ENCODE peak calls at places on chromosomes 13 and 19, in four cellular contexts. D is K562, X is H1, C is GM12878. Y is an unnamed sample.

GRCh38 chr19:46618670-46619231 is 6.1 kb downstream of the PTGIR start:
- DNase-seq in D (no peak), X (no peak), C (peak), Y (peak)

GRCh38 chr13:77916481-77916880 is 2.1 kb downstream of the EDNRB start:
- DNase-seq in D (no peak), X (no peak), C (no peak), Y (no peak)

GRCh38 chr19:58047672-58048071 is 11.4 kb upstream of the ZNF135 start:
- DNase-seq in D (no peak), X (no peak), C (no peak), Y (no peak)

GRCh38 chr19:40503300-40503699 is 36.5 kb downstream of the SPTBN4 start:
- DNase-seq in D (peak), X (no peak), C (no peak), Y (no peak)

GRCh38 chr13:61664821-61665705 is 249.4 kb upstream of the PCDH20 start:
- DNase-seq in D (no peak), X (no peak), C (no peak), Y (no peak)

GRCh38 chr13:111584101-111584500 is 263.7 kb downstream of the TEX29 start:
- DNase-seq in D (peak), X (no peak), C (no peak), Y (no peak)

GRCh38 chr13:54078271-54078670 is 1049.7 kb downstream of the OLFM4 start:
- DNase-seq in D (no peak), X (no peak), C (no peak), Y (no peak)

GRCh38 chr19:57280913-57281425 is 684 bp downstream of the ZNF460 start:
- DNase-seq in D (no peak), X (no peak), C (no peak), Y (no peak)

GRCh38 chr19:3094638-3095374 is 644 bp downstream of the GNA11 start:
- DNase-seq in D (no peak), X (no peak), C (no peak), Y (peak)

GRCh38 chr19:11382898-11383705 is 1.0 kb downstream of the EPOR start:
- DNase-seq in D (peak), X (no peak), C (no peak), Y (no peak)

GRCh38 chr13:65932587-65933239 is 1297.4 kb downstream of the PCDH9 start:
- DNase-seq in D (no peak), X (no peak), C (no peak), Y (peak)

GRCh38 chr13:33577037-33577436 is 240.9 kb upstream of the RFC3 start:
- DNase-seq in D (no peak), X (no peak), C (no peak), Y (peak)

GRCh38 chr13:43232866-43233265 is 209.5 kb downstream of the DNAJC15 start:
- DNase-seq in D (no peak), X (no peak), C (no peak), Y (peak)

GRCh38 chr13:106786006-106786579 is 218.2 kb upstream of the ARGLU1 start:
- DNase-seq in D (no peak), X (no peak), C (no peak), Y (no peak)

GRCh38 chr19:47663911-47664771 is 49.1 kb upstream of the EHD2 start:
- DNase-seq in D (peak), X (no peak), C (no peak), Y (peak)

GRCh38 chr19:10120538-10121198 is 969 bp upstream of the EIF3G start:
- DNase-seq in D (no peak), X (no peak), C (no peak), Y (peak)

GRCh38 chr13:39379118-39379517 is 223.9 kb downstream of the LHFPL6 start:
- DNase-seq in D (no peak), X (no peak), C (peak), Y (no peak)

GRCh38 chr19:10876459-10877240 is 5.3 kb downstream of the CARM1 start:
- DNase-seq in D (no peak), X (no peak), C (peak), Y (no peak)

GRCh38 chr13:19713186-19713965 is 69.4 kb downstream of the PSPC1 start:
- DNase-seq in D (peak), X (no peak), C (peak), Y (peak)

GRCh38 chr19:46951236-46951986 is 68.2 kb upstream of the NPAS1 start:
- DNase-seq in D (no peak), X (no peak), C (no peak), Y (peak)

GRCh38 chr13:33743438-33744368 is 74.2 kb upstream of the RFC3 start:
- DNase-seq in D (no peak), X (no peak), C (peak), Y (no peak)

GRCh38 chr13:102369303-102369702 is 32.5 kb downstream of the FGF14 start:
- DNase-seq in D (no peak), X (no peak), C (no peak), Y (no peak)

GRCh38 chr13:109196896-109197295 is 567.5 kb downstream of the MYO16 start:
- DNase-seq in D (peak), X (no peak), C (no peak), Y (no peak)

GRCh38 chr13:92849381-92849780 is 377.2 kb upstream of the GPC6 start:
- DNase-seq in D (no peak), X (no peak), C (no peak), Y (no peak)
- H3K27ac ChIP-seq in D (no peak), X (no peak), C (no peak), Y (no peak)

GRCh38 chr13:97356592-97356991 is 77.4 kb upstream of the RAP2A start:
- DNase-seq in D (no peak), X (no peak), C (no peak), Y (no peak)

GRCh38 chr13:97354808-97355207 is 79.2 kb upstream of the RAP2A start:
- DNase-seq in D (no peak), X (no peak), C (no peak), Y (no peak)

GRCh38 chr13:97348569-97349100 is 85.3 kb upstream of the RAP2A start:
- DNase-seq in D (no peak), X (no peak), C (no peak), Y (no peak)

GRCh38 chr13:97352815-97353214 is 81.2 kb upstream of the RAP2A start:
- DNase-seq in D (no peak), X (no peak), C (no peak), Y (no peak)

DNA sequence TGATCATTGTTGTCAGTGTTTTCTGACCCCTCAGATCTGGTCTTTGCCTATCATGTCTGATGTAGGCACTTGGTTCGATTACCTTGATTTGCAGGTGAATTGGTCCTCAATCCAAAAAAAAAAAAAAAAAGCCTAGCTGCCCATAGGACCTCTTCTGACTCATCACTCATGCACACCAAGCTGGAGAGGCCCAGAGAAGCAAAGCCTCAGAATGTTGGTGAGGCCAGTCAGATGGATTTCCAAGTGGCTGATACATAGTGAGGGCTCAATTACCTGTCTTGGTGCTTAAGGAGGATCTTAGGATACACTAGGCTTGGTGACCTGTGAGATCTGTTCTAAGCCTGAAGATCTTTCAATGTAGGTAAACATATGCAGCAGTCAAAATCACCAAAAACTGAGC is 80.0 kb upstream of the RAP2A start:
- DNase-seq in D (no peak), X (no peak), C (no peak), Y (peak)
- TF ChIP-seq CHD1 in D (no peak), X (no peak), C (no peak), Y (no peak)

GRCh38 chr13:32253911-32254399 is 61.2 kb downstream of the ZAR1L start:
- DNase-seq in D (no peak), X (no peak), C (no peak), Y (no peak)
- H3K27ac ChIP-seq in D (no peak), X (no peak), C (no peak), Y (no peak)

DNA sequence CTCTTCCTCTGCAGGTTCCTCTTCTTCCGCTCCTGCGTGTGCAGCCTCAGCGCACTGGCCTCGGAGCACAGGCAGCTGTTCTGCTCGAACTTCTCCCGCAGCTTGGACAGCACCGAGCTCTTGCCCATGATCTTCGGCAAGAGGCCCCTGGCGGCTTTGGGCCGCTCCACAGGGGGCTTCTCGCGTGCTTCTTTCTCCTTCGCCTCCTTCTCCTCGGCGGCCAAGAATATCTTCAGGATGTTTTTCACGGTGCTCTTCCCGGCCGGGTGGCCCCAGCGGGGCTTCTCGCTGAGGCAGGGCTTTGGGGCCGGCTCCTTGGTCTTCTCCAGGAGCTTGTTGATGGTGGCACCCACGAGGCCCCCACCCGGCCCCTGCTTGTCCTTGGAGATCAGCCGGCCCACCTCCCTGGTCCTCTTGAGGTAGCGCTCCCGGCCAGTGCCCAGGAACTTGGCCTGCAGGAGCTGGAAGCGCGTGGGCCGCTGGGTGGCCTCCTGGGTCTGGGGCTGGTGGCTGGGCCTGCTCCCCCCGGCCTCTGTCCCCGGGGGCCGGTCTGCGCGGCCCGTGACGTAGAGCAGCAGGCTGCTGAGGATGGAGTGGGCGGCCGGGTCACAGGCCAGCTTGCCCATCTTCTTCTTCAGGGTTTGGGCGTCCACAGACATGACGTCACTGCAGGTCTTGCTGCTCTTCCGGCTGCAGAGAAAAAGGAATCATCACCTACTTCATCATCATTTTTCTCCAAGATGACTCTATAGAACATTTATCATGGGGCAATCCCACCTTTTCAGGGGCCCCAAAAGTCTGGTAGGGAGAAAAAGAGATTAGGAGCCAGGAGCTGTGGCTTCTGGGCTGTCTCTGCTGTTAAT is 43.8 kb upstream of the GRTP1 start:
- DNase-seq in D (no peak), X (no peak), C (no peak), Y (no peak)
- TF ChIP-seq CHD1 in D (no peak), X (no peak), C (no peak), Y (no peak)

DNA sequence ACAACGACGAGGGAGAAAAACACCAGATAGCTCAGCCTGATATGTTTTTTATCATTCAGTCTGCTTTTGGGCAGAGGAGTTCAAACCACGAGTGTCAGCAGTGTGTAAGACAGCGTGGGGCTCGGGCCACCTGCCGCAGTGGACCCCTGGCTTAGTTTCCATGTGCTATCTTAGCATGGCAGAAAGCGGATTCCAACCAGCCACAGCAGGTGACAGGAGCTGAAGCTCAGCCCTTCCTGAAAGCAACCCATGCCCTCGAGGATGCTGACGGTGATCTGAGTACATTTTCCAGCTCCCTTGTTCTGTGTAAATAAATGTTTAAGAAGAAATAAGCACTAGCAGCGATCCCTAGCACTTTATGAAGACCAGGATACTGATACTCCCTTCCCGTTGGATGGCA is 32.2 kb upstream of the MBNL2 start:
- DNase-seq in D (no peak), X (no peak), C (no peak), Y (no peak)
- H3K27ac ChIP-seq in D (no peak), X (no peak), C (no peak), Y (no peak)

DNA sequence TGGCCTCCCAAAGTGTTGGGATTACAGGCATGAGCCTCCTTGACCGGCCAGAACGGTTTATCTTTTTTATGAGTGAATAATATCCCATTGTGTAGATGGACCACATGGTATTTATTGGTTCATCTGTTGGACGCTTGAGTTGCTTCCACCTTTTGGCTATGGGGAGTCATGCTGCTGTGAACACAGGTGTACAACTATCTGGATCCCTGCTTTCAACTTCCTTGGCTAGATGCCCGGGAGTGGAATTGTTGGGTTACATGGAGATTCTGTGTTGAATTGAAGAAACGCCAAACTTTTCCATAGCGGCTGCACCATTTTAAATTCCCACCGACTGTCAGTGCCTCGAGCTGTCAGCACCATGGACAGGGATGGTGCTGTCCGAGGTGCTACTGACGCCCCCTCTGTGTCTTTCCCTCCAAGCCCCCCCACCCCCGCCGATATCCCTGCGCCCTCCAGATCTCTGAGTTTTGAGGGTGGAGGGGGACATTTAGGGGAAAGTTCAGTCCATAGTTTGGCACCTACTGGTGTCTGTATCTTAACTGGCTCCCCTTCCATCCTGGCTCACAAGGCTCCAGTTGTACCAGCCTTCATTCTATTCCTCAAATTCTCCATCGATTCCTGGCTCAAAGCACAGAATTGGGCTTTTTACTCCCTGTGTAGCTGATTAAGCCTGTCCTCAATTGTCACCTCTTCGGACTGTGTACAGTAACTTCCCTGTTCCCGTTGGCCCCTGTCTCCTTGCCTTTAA is 27.3 kb downstream of the PNPLA6 start:
- DNase-seq in D (peak), X (no peak), C (no peak), Y (no peak)
- TF ChIP-seq CHD1 in D (no peak), X (no peak), C (no peak), Y (no peak)

GRCh38 chr13:67120872-67121531 is 109.1 kb downstream of the PCDH9 start:
- DNase-seq in D (no peak), X (no peak), C (no peak), Y (peak)
- H3K27ac ChIP-seq in D (peak), X (no peak), C (no peak), Y (no peak)

DNA sequence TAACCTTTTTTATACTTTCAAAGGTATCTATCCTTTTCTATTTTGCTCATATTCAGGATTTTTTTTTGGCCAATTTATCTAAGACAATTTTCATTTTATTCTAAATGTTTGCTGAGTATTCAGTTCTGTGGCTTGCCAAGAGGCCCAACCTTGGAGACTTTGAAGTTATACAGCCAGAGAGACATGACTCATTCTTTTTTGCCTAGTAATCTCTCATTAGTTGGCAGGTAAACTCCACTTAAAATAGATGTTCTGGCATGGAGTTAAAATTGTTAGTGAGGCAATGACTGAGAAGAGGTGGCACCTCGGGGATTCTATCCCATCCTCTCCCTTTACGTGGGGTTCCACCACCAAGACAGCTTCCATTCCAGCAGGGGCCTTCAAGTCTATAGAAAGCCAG is 213.8 kb downstream of the KCTD12 start:
- DNase-seq in D (no peak), X (no peak), C (no peak), Y (peak)
- TF ChIP-seq CHD1 in D (no peak), X (no peak), C (no peak), Y (no peak)